ENCODE peak calls at places on chromosomes 11 and 22, in nine cellular contexts. K is KBM-7; H is hippocampal formation; G is M059J; J is stimulated activated CD8-positive, alpha-beta memory T cell treated with anti-CD3 and anti-CD28 coated beads, Interleukin-4, amount 100 ng/mL, for 1 hour; X is cardiac muscle cell; M is nucleus accumbens; A is posterior cingulate gyrus; N is stimulated activated CD4-positive, alpha-beta T cell treated with anti-CD3 and anti-CD28 coated beads, Interleukin-1b, Interleukin-23, amount 100 ng/mL, for 24 hours. V is an unnamed sample.
A peak's percentile ranks its signal among the peaks of the same experiment; 100 is the strongest.

GRCh38 chr22:39144101-39144815 is 8.2 kb downstream of the CBX7 start:
- DNase-seq in X (no peak), M (no peak), K (peak; percentile 52), H (no peak), J (peak; percentile 28), G (peak; percentile 31), A (no peak), N (peak; percentile 33), V (no peak)

GRCh38 chr11:20355221-20356219 is 8.0 kb upstream of the HTATIP2 start:
- DNase-seq in H (no peak), G (peak; percentile 56), A (peak; percentile 89), J (no peak), M (no peak), K (peak; percentile 38), N (no peak), X (peak; percentile 44), V (peak; percentile 14)

GRCh38 chr11:115672999-115673411 is 168.8 kb upstream of the CADM1 start:
- DNase-seq in G (peak; percentile 41), J (no peak), K (no peak), H (no peak), M (peak; percentile 33), N (no peak), X (no peak), A (no peak), V (peak; percentile 55)

GRCh38 chr11:123408619-123409455 is 21.2 kb upstream of the GRAMD1B start:
- DNase-seq in N (no peak), K (no peak), M (no peak), X (no peak), H (no peak), G (no peak), A (no peak), J (no peak), V (no peak)

GRCh38 chr11:104727768-104728167 is 170.5 kb downstream of the CASP12 start:
- DNase-seq in N (no peak), H (no peak), M (no peak), G (no peak), K (no peak), X (peak; percentile 4), A (no peak), J (no peak), V (no peak)

GRCh38 chr11:95925011-95925410 is 1.1 kb upstream of the MTMR2 start:
- DNase-seq in M (no peak), X (no peak), G (peak; percentile 84), H (no peak), J (no peak), K (peak; percentile 24), N (no peak), A (no peak), V (no peak)

GRCh38 chr22:46057762-46058420 is 80.9 kb upstream of the WNT7B start:
- DNase-seq in M (no peak), N (no peak), J (no peak), K (peak; percentile 85), A (peak; percentile 89), G (peak; percentile 89), X (no peak), H (peak; percentile 41), V (no peak)

GRCh38 chr22:46941958-46942815 is 179.7 kb downstream of the TBC1D22A start:
- DNase-seq in K (peak; percentile 74), X (no peak), N (no peak), J (no peak), H (no peak), A (peak; percentile 61), G (no peak), M (no peak), V (no peak)

GRCh38 chr11:116614306-116615210 is 158.2 kb downstream of the BUD13 start:
- DNase-seq in N (no peak), A (no peak), M (no peak), X (no peak), J (no peak), G (no peak), H (no peak), K (no peak), V (no peak)

GRCh38 chr11:75673977-75674582 is 5.2 kb upstream of the MAP6 start:
- DNase-seq in H (no peak), A (no peak), K (peak; percentile 20), M (no peak), N (no peak), J (no peak), G (peak; percentile 77), X (no peak), V (no peak)

GRCh38 chr22:32696089-32696488 is 105.4 kb upstream of the TIMP3 start:
- DNase-seq in K (no peak), A (no peak), X (no peak), J (no peak), M (no peak), N (no peak), H (no peak), G (no peak), V (no peak)

GRCh38 chr22:50525991-50526848 is 822 bp upstream of the SCO2 start:
- DNase-seq in H (peak; percentile 77), N (peak; percentile 84), J (peak; percentile 65), M (peak; percentile 78), G (peak; percentile 69), X (peak; percentile 82), K (peak; percentile 87), A (peak; percentile 95), V (peak; percentile 84)

GRCh38 chr11:69002101-69002742 is 10.8 kb downstream of the MRGPRF start:
- DNase-seq in M (no peak), N (no peak), H (no peak), J (no peak), X (no peak), A (peak; percentile 46), K (no peak), G (no peak), V (no peak)

GRCh38 chr22:36162127-36163034 is 1.8 kb upstream of the APOL3 start:
- DNase-seq in H (no peak), G (peak; percentile 7), K (peak; percentile 8), M (no peak), X (no peak), N (no peak), J (no peak), A (no peak), V (no peak)